ENCODE peak calls at places on chromosomes 4 and X, in nine cellular contexts. B, X, T, V, Q, Z, W, S and K are unnamed samples.

GRCh38 chr4:18882468-18882867 is 860.9 kb upstream of the LCORL start:
- DNase-seq in B (no peak), X (peak), T (no peak), V (no peak), Q (no peak), Z (no peak), W (peak), S (peak), K (no peak)

GRCh38 chr4:77454858-77455257 is 150.8 kb upstream of the CXCL13 start:
- DNase-seq in B (no peak), X (no peak), T (no peak), V (no peak), Q (no peak), Z (no peak), W (no peak), S (no peak), K (no peak)

GRCh38 chrX:132740316-132741123 is 217.9 kb downstream of the HS6ST2 start:
- DNase-seq in B (no peak), X (no peak), T (no peak), V (no peak), Q (no peak), Z (no peak), W (no peak), S (no peak), K (no peak)

GRCh38 chr4:151952711-151953254 is 192.0 kb upstream of the GATB start:
- DNase-seq in B (no peak), X (no peak), T (no peak), V (no peak), Q (no peak), Z (no peak), W (no peak), S (no peak), K (no peak)

GRCh38 chr4:157225096-157225495 is 4.6 kb downstream of the GRIA2 start:
- DNase-seq in B (no peak), X (no peak), T (no peak), V (no peak), Q (no peak), Z (no peak), W (no peak), S (no peak), K (no peak)

GRCh38 chr4:138741778-138742377 is 273.7 kb upstream of the NOCT start:
- DNase-seq in B (no peak), X (no peak), T (no peak), V (no peak), Q (no peak), Z (no peak), W (no peak), S (no peak), K (no peak)

GRCh38 chr4:52883183-52883621 is 21.1 kb downstream of the RASL11B start:
- DNase-seq in B (no peak), X (no peak), T (no peak), V (no peak), Q (no peak), Z (no peak), W (no peak), S (peak), K (no peak)

GRCh38 chr4:3756343-3757059 is 9.7 kb upstream of the ADRA2C start:
- DNase-seq in B (no peak), X (no peak), T (no peak), V (no peak), Q (no peak), Z (no peak), W (no peak), S (no peak), K (no peak)

GRCh38 chrX:74371399-74371798 is 49.9 kb upstream of the SLC16A2 start:
- DNase-seq in B (no peak), X (no peak), T (no peak), V (no peak), Q (no peak), Z (no peak), W (no peak), S (no peak), K (no peak)

GRCh38 chrX:42274151-42274550 is 350.8 kb upstream of the CASK start:
- DNase-seq in B (no peak), X (no peak), T (no peak), V (no peak), Q (no peak), Z (no peak), W (no peak), S (no peak), K (no peak)

GRCh38 chr4:127139788-127140286 is 492.9 kb upstream of the INTU start:
- DNase-seq in B (no peak), X (no peak), T (no peak), V (no peak), Q (no peak), Z (no peak), W (no peak), S (no peak), K (no peak)

GRCh38 chr4:112910109-112910736 is 139.2 kb upstream of the ANK2 start:
- DNase-seq in B (no peak), X (no peak), T (no peak), V (no peak), Q (no peak), Z (peak), W (no peak), S (peak), K (no peak)

GRCh38 chrX:97389761-97390192 is 506.1 kb downstream of the RPA4 start:
- DNase-seq in B (no peak), X (peak), T (no peak), V (no peak), Q (no peak), Z (no peak), W (peak), S (peak), K (no peak)

GRCh38 chr4:25925486-25926201 is 11.6 kb downstream of the SMIM20 start:
- DNase-seq in B (peak), X (peak), T (peak), V (no peak), Q (no peak), Z (peak), W (no peak), S (peak), K (no peak)

GRCh38 chr4:140163029-140163810 is 9.2 kb upstream of the MAML3 start:
- DNase-seq in B (no peak), X (peak), T (no peak), V (no peak), Q (no peak), Z (no peak), W (no peak), S (no peak), K (no peak)

GRCh38 chr4:184103755-184104367 is 113.8 kb downstream of the ENPP6 start:
- DNase-seq in B (no peak), X (no peak), T (no peak), V (no peak), Q (peak), Z (no peak), W (no peak), S (no peak), K (no peak)

GRCh38 chr4:156906325-156906724 is 65.3 kb downstream of the PDGFC start:
- DNase-seq in B (no peak), X (no peak), T (no peak), V (no peak), Q (no peak), Z (no peak), W (no peak), S (no peak), K (no peak)

GRCh38 chrX:54194982-54195588 is 12.0 kb upstream of the FAM120C start:
- DNase-seq in B (no peak), X (no peak), T (no peak), V (no peak), Q (no peak), Z (no peak), W (no peak), S (no peak), K (no peak)

GRCh38 chrX:150240643-150240970 is 122.5 kb upstream of the MAMLD1 start:
- DNase-seq in B (no peak), X (no peak), T (no peak), V (no peak), Q (no peak), Z (no peak), W (no peak), S (no peak), K (peak)

GRCh38 chr4:34309356-34309900 is 1934.9 kb downstream of the ARAP2 start:
- DNase-seq in B (no peak), X (no peak), T (no peak), V (no peak), Q (no peak), Z (no peak), W (no peak), S (no peak), K (no peak)

GRCh38 chr4:6403400-6403685 is 69.1 kb downstream of the PPP2R2C start:
- DNase-seq in B (no peak), X (no peak), T (no peak), V (no peak), Q (no peak), Z (no peak), W (no peak), S (no peak), K (no peak)

GRCh38 chr4:89836031-89836777 is 757 bp downstream of the SNCA start:
- DNase-seq in B (no peak), X (peak), T (no peak), V (no peak), Q (no peak), Z (peak), W (no peak), S (peak), K (no peak)

GRCh38 chrX:96394566-96394965 is 290.1 kb upstream of the DIAPH2 start:
- DNase-seq in B (no peak), X (no peak), T (no peak), V (no peak), Q (no peak), Z (no peak), W (no peak), S (no peak), K (no peak)

GRCh38 chr4:185224597-185224996 is 15.2 kb downstream of the SNX25 start:
- DNase-seq in B (no peak), X (no peak), T (no peak), V (no peak), Q (no peak), Z (no peak), W (no peak), S (no peak), K (no peak)

GRCh38 chr4:135225551-135225950 is 1024.0 kb upstream of the PABPC4L start:
- DNase-seq in B (no peak), X (no peak), T (no peak), V (no peak), Q (no peak), Z (no peak), W (no peak), S (no peak), K (no peak)

GRCh38 chr4:185464887-185465286 is 6.6 kb downstream of the CCDC110 start:
- DNase-seq in B (no peak), X (no peak), T (no peak), V (no peak), Q (no peak), Z (no peak), W (no peak), S (no peak), K (no peak)

GRCh38 chr4:123198706-123199105 is 197.9 kb upstream of the SPRY1 start:
- DNase-seq in B (no peak), X (no peak), T (no peak), V (no peak), Q (no peak), Z (no peak), W (no peak), S (no peak), K (no peak)

GRCh38 chr4:41430796-41431195 is 107.2 kb upstream of the LIMCH1 start:
- DNase-seq in B (no peak), X (no peak), T (no peak), V (no peak), Q (no peak), Z (no peak), W (no peak), S (no peak), K (no peak)

GRCh38 chr4:76590847-76591281 is 155.8 kb downstream of the SHROOM3 start:
- DNase-seq in B (no peak), X (peak), T (no peak), V (no peak), Q (no peak), Z (no peak), W (no peak), S (no peak), K (no peak)

GRCh38 chr4:169229571-169230028 is 41.2 kb downstream of the SH3RF1 start:
- DNase-seq in B (no peak), X (peak), T (no peak), V (no peak), Q (no peak), Z (no peak), W (no peak), S (peak), K (no peak)

GRCh38 chrX:48470833-48471118 is 716 bp upstream of the SLC38A5 start:
- DNase-seq in B (no peak), X (no peak), T (no peak), V (no peak), Q (no peak), Z (no peak), W (no peak), S (no peak), K (no peak)

GRCh38 chrX:138287200-138287865 is 424.2 kb downstream of the FGF13 start:
- DNase-seq in B (no peak), X (no peak), T (no peak), V (no peak), Q (no peak), Z (peak), W (no peak), S (no peak), K (no peak)

GRCh38 chr4:178881937-178882336 is 1439.7 kb upstream of the AGA start:
- DNase-seq in B (no peak), X (no peak), T (no peak), V (no peak), Q (no peak), Z (no peak), W (no peak), S (no peak), K (no peak)

GRCh38 chrX:33357606-33358005 is 146.3 kb upstream of the DMD start:
- DNase-seq in B (no peak), X (no peak), T (no peak), V (no peak), Q (no peak), Z (no peak), W (no peak), S (no peak), K (peak)

GRCh38 chr4:28369504-28369903 is 1508.9 kb downstream of the STIM2 start:
- DNase-seq in B (no peak), X (peak), T (no peak), V (no peak), Q (no peak), Z (no peak), W (no peak), S (no peak), K (no peak)

GRCh38 chrX:22063284-22063683 is 31.2 kb downstream of the PHEX start:
- DNase-seq in B (no peak), X (peak), T (no peak), V (peak), Q (no peak), Z (peak), W (peak), S (no peak), K (no peak)

GRCh38 chr4:687048-687974 is 1.6 kb downstream of the SLC49A3 start:
- DNase-seq in B (peak), X (peak), T (no peak), V (no peak), Q (peak), Z (no peak), W (peak), S (peak), K (no peak)

GRCh38 chr4:117134386-117134785 is 49.0 kb upstream of the TRAM1L1 start:
- DNase-seq in B (no peak), X (peak), T (no peak), V (no peak), Q (no peak), Z (peak), W (peak), S (peak), K (no peak)

GRCh38 chr4:30716158-30716557 is 4.0 kb upstream of the PCDH7 start:
- DNase-seq in B (no peak), X (peak), T (no peak), V (no peak), Q (no peak), Z (no peak), W (no peak), S (peak), K (no peak)
- TF ChIP-seq CTCF in B (no peak), X (peak), T (no peak), V (no peak), Q (no peak), Z (peak), W (peak), S (peak), K (peak)

GRCh38 chrX:9707306-9708015 is 58.2 kb downstream of the GPR143 start:
- DNase-seq in B (no peak), X (no peak), T (no peak), V (no peak), Q (no peak), Z (no peak), W (no peak), S (no peak), K (no peak)

GRCh38 chrX:9706426-9706825 is 59.2 kb downstream of the GPR143 start:
- DNase-seq in B (no peak), X (no peak), T (no peak), V (no peak), Q (no peak), Z (no peak), W (no peak), S (no peak), K (no peak)

GRCh38 chrX:9708086-9708485 is 57.6 kb downstream of the GPR143 start:
- DNase-seq in B (no peak), X (no peak), T (no peak), V (no peak), Q (no peak), Z (no peak), W (no peak), S (no peak), K (no peak)

GRCh38 chrX:9710332-9710731 is 55.3 kb downstream of the GPR143 start:
- DNase-seq in B (no peak), X (no peak), T (no peak), V (no peak), Q (no peak), Z (no peak), W (no peak), S (no peak), K (no peak)

DNA sequence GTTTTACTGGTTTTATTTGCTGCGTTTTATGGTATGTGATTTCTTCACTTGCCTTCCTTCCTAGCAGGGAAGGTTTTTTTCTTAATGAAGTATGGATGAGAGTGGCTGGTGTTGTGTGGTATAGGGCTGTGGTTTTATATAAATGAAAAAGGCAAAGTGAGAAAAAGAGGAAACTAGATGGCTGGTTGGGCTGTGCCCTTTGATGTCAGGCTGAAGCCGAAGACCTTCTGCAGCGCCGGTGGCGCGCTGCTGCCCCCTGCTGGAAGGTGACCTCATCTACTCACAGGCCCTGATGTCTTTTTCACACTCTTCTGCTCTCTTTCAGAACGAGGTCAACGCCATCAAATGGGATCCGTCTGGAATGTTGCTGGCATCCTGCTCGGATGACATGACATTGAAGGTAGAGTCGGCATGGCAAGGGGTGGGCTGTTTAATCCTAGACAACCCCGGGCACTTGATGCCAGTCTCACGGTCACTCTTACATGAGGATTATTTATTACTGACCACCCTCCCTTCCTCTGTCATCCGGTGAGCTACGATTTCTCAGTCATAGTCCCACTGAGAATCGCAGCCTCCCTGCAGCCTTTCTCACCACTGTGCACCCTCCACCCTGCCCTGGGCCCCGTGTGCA is 56.6 kb downstream of the GPR143 start:
- DNase-seq in B (peak), X (peak), T (peak), V (peak), Q (peak), Z (peak), W (no peak), S (peak), K (peak)
- TF ChIP-seq CTCF in B (peak), X (peak), T (peak), V (no peak), Q (no peak), Z (peak), W (peak), S (peak), K (peak)

GRCh38 chrX:100721328-100721727 is 10.6 kb downstream of the SYTL4 start:
- DNase-seq in B (no peak), X (no peak), T (no peak), V (no peak), Q (no peak), Z (no peak), W (no peak), S (no peak), K (no peak)

GRCh38 chrX:100720301-100720700 is 11.6 kb downstream of the SYTL4 start:
- DNase-seq in B (no peak), X (no peak), T (no peak), V (no peak), Q (no peak), Z (no peak), W (no peak), S (no peak), K (no peak)

DNA sequence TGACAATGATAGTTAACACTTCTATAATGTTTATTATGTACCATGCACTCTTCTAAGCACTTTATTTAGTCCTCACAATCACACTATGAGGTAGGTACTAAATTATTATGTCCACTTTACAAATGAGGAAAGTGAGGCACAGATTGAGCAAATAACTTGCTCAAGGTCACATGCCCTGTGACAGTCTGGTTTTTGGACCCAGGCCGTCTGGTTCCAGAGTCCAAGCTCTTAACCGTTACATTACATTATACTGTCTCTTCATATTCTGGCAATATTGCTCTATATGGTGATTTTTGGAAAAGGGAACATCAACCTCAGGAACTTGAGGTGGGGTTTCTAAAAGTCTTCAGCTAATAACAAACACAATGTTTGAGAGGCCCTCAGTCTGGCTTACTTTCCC is 12.8 kb downstream of the SYTL4 start:
- DNase-seq in B (no peak), X (no peak), T (no peak), V (no peak), Q (no peak), Z (no peak), W (no peak), S (no peak), K (no peak)
- TF ChIP-seq CTCF in B (no peak), X (no peak), T (no peak), V (no peak), Q (no peak), Z (no peak), W (no peak), S (no peak), K (no peak)

DNA sequence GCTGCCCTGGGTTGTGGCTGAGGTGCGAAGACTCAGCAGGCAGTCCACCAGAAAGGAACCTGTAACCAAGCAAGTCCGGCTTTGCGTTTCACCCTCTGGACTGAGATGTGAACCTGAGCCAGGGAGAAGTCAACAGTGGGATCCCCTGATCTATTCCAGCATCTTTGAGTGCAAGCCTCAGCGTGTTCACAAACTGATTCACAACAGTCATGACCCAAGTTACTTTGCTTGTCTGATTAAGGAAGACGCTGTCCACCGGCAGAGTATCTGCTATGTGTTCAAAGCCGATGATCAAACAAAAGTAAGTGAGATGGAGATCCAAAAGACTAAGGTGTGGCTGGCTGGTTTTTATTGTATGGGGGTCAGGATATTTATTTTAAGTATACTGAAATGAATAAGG is 11.3 kb downstream of the TBC1D1 start:
- DNase-seq in B (no peak), X (peak), T (no peak), V (no peak), Q (no peak), Z (no peak), W (no peak), S (no peak), K (no peak)
- TF ChIP-seq CTCF in B (no peak), X (no peak), T (no peak), V (no peak), Q (no peak), Z (no peak), W (no peak), S (no peak), K (no peak)

DNA sequence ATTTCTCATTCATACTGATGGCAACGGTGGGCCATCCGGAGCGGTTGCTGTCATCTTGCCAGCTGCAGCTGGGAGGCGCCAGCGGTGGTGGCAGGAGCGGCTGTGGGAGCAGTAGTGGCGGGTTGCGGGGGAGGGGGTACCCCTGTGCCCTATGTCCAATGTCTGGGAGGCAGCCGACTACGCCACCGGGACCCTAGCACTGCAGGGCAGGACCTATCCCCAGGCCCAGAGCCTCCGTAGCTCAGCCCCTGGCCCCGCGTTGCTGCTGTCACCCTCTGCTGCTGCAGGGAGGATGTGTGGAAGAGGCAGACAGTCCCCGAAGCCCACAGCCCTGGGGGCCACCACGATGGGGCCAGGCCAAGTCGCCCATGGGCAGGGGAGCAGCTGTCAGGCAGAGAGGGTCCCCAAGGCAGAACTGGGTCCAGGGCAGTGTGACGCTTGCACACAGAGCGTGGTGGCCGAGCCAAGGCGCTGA is 10.0 kb upstream of the SPP1 start:
- DNase-seq in B (no peak), X (no peak), T (no peak), V (no peak), Q (no peak), Z (no peak), W (no peak), S (no peak), K (no peak)
- TF ChIP-seq CTCF in B (no peak), X (no peak), T (no peak), V (no peak), Q (no peak), Z (no peak), W (no peak), S (no peak), K (no peak)